ENCODE peak calls at places on chromosomes 4 and X, in eight cellular contexts. F is NCI-H2081 treated with DMSO at 0.1 percent for 48 hours; K is activated naive CD4-positive, alpha-beta T cell; I is EL; O is cardiac fibroblast; X is RKO; S is activated CD4-positive, alpha-beta T cell treated with anti-CD3 and anti-CD28 coated beads for 24 hours; A is kidney epithelial cell. P is an unnamed sample.

GRCh38 chr4:145546556-145546955 is 64.9 kb downstream of the SMAD1 start:
- DNase-seq in F (no peak), K (no peak), I (no peak), O (peak; percentile 65), X (no peak), S (no peak), A (no peak), P (no peak)

GRCh38 chrX:125210146-125210545 is 109.5 kb upstream of the TEX13C start:
- DNase-seq in F (no peak), K (no peak), I (no peak), O (no peak), X (no peak), S (no peak), A (no peak), P (no peak)

GRCh38 chr4:77201343-77201742 is 44.3 kb downstream of the CCNG2 start:
- DNase-seq in F (no peak), K (no peak), I (peak; percentile 6), O (peak; percentile 47), X (peak; percentile 30), S (no peak), A (no peak), P (peak; percentile 65)

GRCh38 chrX:65718538-65718937 is 51.1 kb downstream of the MSN start:
- DNase-seq in F (no peak), K (no peak), I (no peak), O (no peak), X (no peak), S (no peak), A (no peak), P (no peak)

GRCh38 chr4:143514432-143514831 is 930 bp downstream of the SMARCA5 start:
- DNase-seq in F (peak; percentile 0), K (no peak), I (peak; percentile 55), O (peak; percentile 52), X (peak; percentile 57), S (no peak), A (no peak), P (peak; percentile 24)

GRCh38 chrX:154002215-154002719 is 17.4 kb downstream of the IRAK1 start:
- DNase-seq in F (no peak), K (no peak), I (peak; percentile 47), O (peak; percentile 47), X (no peak), S (no peak), A (peak; percentile 55), P (peak; percentile 25)

GRCh38 chr4:153081693-153082092 is 122.5 kb upstream of the TRIM2 start:
- DNase-seq in F (no peak), K (no peak), I (no peak), O (no peak), X (no peak), S (no peak), A (no peak), P (no peak)

GRCh38 chr4:26140150-26140898 is 180.5 kb upstream of the RBPJ start:
- DNase-seq in F (no peak), K (no peak), I (peak; percentile 83), O (peak; percentile 69), X (no peak), S (no peak), A (peak; percentile 19), P (no peak)

GRCh38 chr4:69731261-69731660 is 29.2 kb downstream of the SULT1B1 start:
- DNase-seq in F (no peak), K (no peak), I (no peak), O (peak; percentile 53), X (no peak), S (no peak), A (no peak), P (no peak)

GRCh38 chr4:151251922-151252321 is 25.0 kb upstream of the PRSS48 start:
- DNase-seq in F (no peak), K (no peak), I (no peak), O (peak; percentile 8), X (no peak), S (no peak), A (no peak), P (no peak)

GRCh38 chr4:29066856-29067255 is 1653.3 kb upstream of the PCDH7 start:
- DNase-seq in F (no peak), K (no peak), I (peak; percentile 33), O (no peak), X (no peak), S (no peak), A (no peak), P (no peak)

GRCh38 chr4:41509411-41510008 is 28.4 kb upstream of the LIMCH1 start:
- DNase-seq in F (peak; percentile 7), K (no peak), I (peak; percentile 28), O (no peak), X (no peak), S (no peak), A (no peak), P (no peak)